ENCODE peak calls at places on chromosomes 16 and 17, in four cellular contexts. One of them, this sample, is unnamed.
A peak's percentile ranks its signal among the peaks of the same experiment; 100 is the strongest.

GRCh38 chr16:66419527-66419926 is 7.6 kb upstream of the BEAN1 start:
- DNase-seq in left lung: no peak
- DNase-seq in upper lobe of right lung: no peak
- DNase-seq in AG04450: no peak
- DNase-seq in this sample: no peak

GRCh38 chr17:75404223-75404738 is 1.2 kb downstream of the GRB2 start:
- DNase-seq in left lung: no peak
- DNase-seq in upper lobe of right lung: peak; percentile 72
- DNase-seq in AG04450: no peak
- DNase-seq in this sample: peak; percentile 94

GRCh38 chr16:62408760-62409159 is 372.5 kb upstream of the CDH8 start:
- DNase-seq in AG04450: no peak
- DNase-seq in left lung: peak; percentile 67
- DNase-seq in upper lobe of right lung: no peak
- DNase-seq in this sample: no peak

GRCh38 chr16:14105976-14106375 is 34.9 kb downstream of the MRTFB start:
- DNase-seq in AG04450: no peak
- DNase-seq in upper lobe of right lung: no peak
- DNase-seq in left lung: no peak
- DNase-seq in this sample: no peak

GRCh38 chr17:6241996-6242395 is 171.8 kb downstream of the WSCD1 start:
- DNase-seq in left lung: no peak
- DNase-seq in AG04450: no peak
- DNase-seq in upper lobe of right lung: no peak
- DNase-seq in this sample: no peak

GRCh38 chr16:68448360-68448970 is at the start of gene SMPD3:
- DNase-seq in AG04450: peak; percentile 94
- DNase-seq in left lung: peak; percentile 97
- DNase-seq in upper lobe of right lung: peak; percentile 99
- DNase-seq in this sample: peak; percentile 99

GRCh38 chr16:15765116-15765515 is 91.7 kb downstream of the MYH11 start:
- DNase-seq in left lung: no peak
- DNase-seq in AG04450: no peak
- DNase-seq in upper lobe of right lung: no peak
- DNase-seq in this sample: no peak

GRCh38 chr16:88589441-88589840 is 19.2 kb downstream of the ZC3H18 start:
- DNase-seq in upper lobe of right lung: no peak
- DNase-seq in left lung: peak; percentile 5
- DNase-seq in AG04450: no peak
- DNase-seq in this sample: no peak

GRCh38 chr17:72943826-72944689 is 148.4 kb downstream of the SLC39A11 start:
- DNase-seq in left lung: no peak
- DNase-seq in upper lobe of right lung: no peak
- DNase-seq in AG04450: no peak
- DNase-seq in this sample: no peak

GRCh38 chr17:47096343-47096742 is 92.8 kb downstream of the CDC27 start:
- DNase-seq in AG04450: no peak
- DNase-seq in left lung: no peak
- DNase-seq in upper lobe of right lung: no peak
- DNase-seq in this sample: no peak

GRCh38 chr17:63275968-63276349 is 170.1 kb downstream of the CYB561 start:
- DNase-seq in AG04450: no peak
- DNase-seq in left lung: no peak
- DNase-seq in upper lobe of right lung: no peak
- DNase-seq in this sample: peak; percentile 20

GRCh38 chr16:65509172-65509571 is 387.3 kb upstream of the CDH11 start:
- DNase-seq in left lung: no peak
- DNase-seq in upper lobe of right lung: no peak
- DNase-seq in AG04450: no peak
- DNase-seq in this sample: no peak

GRCh38 chr17:50060951-50061712 is 5.2 kb downstream of the ITGA3 start:
- DNase-seq in upper lobe of right lung: peak; percentile 92
- DNase-seq in left lung: no peak
- DNase-seq in AG04450: no peak
- DNase-seq in this sample: peak; percentile 66

GRCh38 chr16:49352923-49353322 is 20.7 kb upstream of the C16orf78 start:
- DNase-seq in left lung: no peak
- DNase-seq in AG04450: no peak
- DNase-seq in upper lobe of right lung: no peak
- DNase-seq in this sample: peak; percentile 2
- H3K9me3 ChIP-seq in left lung: no peaks in the 10 kb centered on the region
- H3K9me3 ChIP-seq in AG04450: no peaks in the 10 kb centered on the region
- H3K9me3 ChIP-seq in upper lobe of right lung: no peaks in the 10 kb centered on the region
- H3K9me3 ChIP-seq in this sample: no peaks in the 10 kb centered on the region

GRCh38 chr16:87201777-87202176 is 115.4 kb downstream of the C16orf95 start:
- DNase-seq in upper lobe of right lung: no peak
- DNase-seq in left lung: no peak
- DNase-seq in AG04450: no peak
- DNase-seq in this sample: no peak
- H3K27me3 ChIP-seq in upper lobe of right lung: no peaks in the 10 kb centered on the region
- H3K27me3 ChIP-seq in left lung: no peaks in the 10 kb centered on the region
- H3K27me3 ChIP-seq in AG04450: peaks cover 2% of the 10 kb centered on the region
- H3K27me3 ChIP-seq in this sample: no peaks in the 10 kb centered on the region

GRCh38 chr16:35788381-35788780 is 2329.0 kb downstream of the TP53TG3F start:
- DNase-seq in AG04450: no peak
- DNase-seq in left lung: no peak
- DNase-seq in upper lobe of right lung: no peak
- DNase-seq in this sample: no peak
- H3K9me3 ChIP-seq in AG04450: peaks cover 68% of the 10 kb centered on the region
- H3K9me3 ChIP-seq in left lung: peaks cover 93% of the 10 kb centered on the region
- H3K9me3 ChIP-seq in upper lobe of right lung: peaks cover 13% of the 10 kb centered on the region
- H3K9me3 ChIP-seq in this sample: peaks cover 21% of the 10 kb centered on the region

GRCh38 chr17:42079541-42079940 is 18.7 kb downstream of the ZNF385C start:
- DNase-seq in AG04450: no peak
- DNase-seq in upper lobe of right lung: no peak
- DNase-seq in left lung: no peak
- DNase-seq in this sample: no peak

GRCh38 chr17:42078396-42079042 is 19.8 kb downstream of the ZNF385C start:
- DNase-seq in left lung: no peak
- DNase-seq in AG04450: no peak
- DNase-seq in upper lobe of right lung: no peak
- DNase-seq in this sample: no peak

GRCh38 chr17:42075789-42076188 is 22.5 kb downstream of the ZNF385C start:
- DNase-seq in upper lobe of right lung: no peak
- DNase-seq in AG04450: no peak
- DNase-seq in left lung: no peak
- DNase-seq in this sample: no peak

GRCh38 chr17:42076797-42077559 is 21.3 kb downstream of the ZNF385C start:
- DNase-seq in upper lobe of right lung: no peak
- DNase-seq in AG04450: no peak
- DNase-seq in left lung: no peak
- DNase-seq in this sample: no peak

DNA sequence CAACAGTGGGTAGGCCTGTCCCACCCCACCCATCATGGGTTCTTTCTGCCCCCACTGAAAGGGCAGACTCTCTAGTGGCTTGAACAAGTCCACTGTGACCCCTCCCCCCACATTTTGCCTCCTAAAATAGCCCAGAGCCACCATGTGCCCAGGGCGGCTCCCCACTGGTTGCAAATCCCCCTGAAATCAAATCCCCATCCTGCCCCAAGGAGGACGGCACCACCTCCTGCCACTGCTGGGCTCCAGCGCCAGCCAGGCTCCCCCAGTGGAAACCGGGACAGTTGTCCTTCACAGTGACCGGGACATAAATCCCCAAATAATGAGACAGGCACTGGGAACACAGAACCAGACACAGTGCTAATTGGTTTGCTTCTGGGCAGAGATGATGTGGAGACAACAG is 20.5 kb downstream of the ZNF385C start:
- DNase-seq in left lung: no peak
- DNase-seq in AG04450: no peak
- DNase-seq in upper lobe of right lung: no peak
- DNase-seq in this sample: no peak
- H3K27me3 ChIP-seq in left lung: peaks cover 3% of the 10 kb centered on the region
- H3K27me3 ChIP-seq in AG04450: peaks cover 46% of the 10 kb centered on the region
- H3K27me3 ChIP-seq in upper lobe of right lung: peaks cover 9% of the 10 kb centered on the region
- H3K27me3 ChIP-seq in this sample: peaks cover 52% of the 10 kb centered on the region

GRCh38 chr16:35572186-35572585 is 2112.8 kb downstream of the TP53TG3F start:
- DNase-seq in left lung: no peak
- DNase-seq in upper lobe of right lung: no peak
- DNase-seq in AG04450: no peak
- DNase-seq in this sample: no peak

GRCh38 chr16:35574011-35574410 is 2114.6 kb downstream of the TP53TG3F start:
- DNase-seq in AG04450: no peak
- DNase-seq in upper lobe of right lung: no peak
- DNase-seq in left lung: no peak
- DNase-seq in this sample: no peak

GRCh38 chr16:35569413-35569812 is 2110.0 kb downstream of the TP53TG3F start:
- DNase-seq in upper lobe of right lung: no peak
- DNase-seq in left lung: no peak
- DNase-seq in AG04450: no peak
- DNase-seq in this sample: no peak

GRCh38 chr16:35573407-35573806 is 2114.0 kb downstream of the TP53TG3F start:
- DNase-seq in AG04450: no peak
- DNase-seq in left lung: no peak
- DNase-seq in upper lobe of right lung: no peak
- DNase-seq in this sample: no peak

GRCh38 chr16:35570946-35571345 is 2111.5 kb downstream of the TP53TG3F start:
- DNase-seq in left lung: no peak
- DNase-seq in AG04450: no peak
- DNase-seq in upper lobe of right lung: no peak
- DNase-seq in this sample: no peak
- H3K9me3 ChIP-seq in left lung: peaks cover 42% of the 10 kb centered on the region
- H3K9me3 ChIP-seq in AG04450: peaks cover 43% of the 10 kb centered on the region
- H3K9me3 ChIP-seq in upper lobe of right lung: no peaks in the 10 kb centered on the region
- H3K9me3 ChIP-seq in this sample: no peaks in the 10 kb centered on the region

DNA sequence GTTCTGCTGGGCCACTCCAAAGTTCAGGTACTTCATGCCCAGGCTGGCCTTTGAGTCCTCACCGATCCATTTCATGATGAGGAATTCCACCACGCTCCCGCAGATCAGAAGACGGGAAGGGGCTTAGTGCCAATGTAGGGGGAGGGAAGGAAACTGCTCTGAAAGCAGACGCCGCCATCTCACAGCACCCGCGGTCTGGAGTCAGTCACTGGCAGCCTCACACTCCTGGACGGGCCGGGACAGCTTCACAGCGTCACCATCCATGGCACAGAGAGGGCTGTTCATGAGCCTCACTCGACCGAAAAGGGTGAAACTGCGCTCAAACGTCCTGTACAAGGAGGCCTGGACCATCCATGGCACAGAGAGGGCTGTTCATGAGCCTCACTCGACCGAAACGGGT is 62.0 kb downstream of the RPH3AL start:
- DNase-seq in left lung: peak; percentile 28
- DNase-seq in upper lobe of right lung: peak; percentile 27
- DNase-seq in AG04450: no peak
- DNase-seq in this sample: no peak
- H3K27me3 ChIP-seq in left lung: no peaks in the 10 kb centered on the region
- H3K27me3 ChIP-seq in upper lobe of right lung: no peaks in the 10 kb centered on the region
- H3K27me3 ChIP-seq in AG04450: peaks cover 13% of the 10 kb centered on the region
- H3K27me3 ChIP-seq in this sample: peaks cover 29% of the 10 kb centered on the region

This sample was measured in adipocyte.